ENCODE peak calls at places on chromosome 18, in nine cellular contexts. R, F, V, Q, H, B, K, O and W are unnamed samples.

GRCh38 chr18:70151554-70152130 is 53.8 kb downstream of the RTTN start:
- DNase-seq in K (no peak), H (no peak), Q (no peak), O (no peak), R (no peak), V (no peak), B (no peak), F (no peak), W (no peak)

GRCh38 chr18:78457011-78457410 is 522.6 kb upstream of the SALL3 start:
- DNase-seq in K (no peak), F (no peak), B (no peak), V (no peak), R (no peak), O (no peak), H (no peak), Q (no peak), W (no peak)

GRCh38 chr18:5503740-5504139 is 40.1 kb downstream of the EPB41L3 start:
- DNase-seq in R (no peak), K (no peak), F (no peak), H (no peak), V (no peak), B (no peak), Q (no peak), O (no peak), W (no peak)

GRCh38 chr18:649341-649740 is 8.1 kb upstream of the TYMS start:
- DNase-seq in F (no peak), V (no peak), H (no peak), O (no peak), R (no peak), K (no peak), Q (peak), B (no peak), W (no peak)

GRCh38 chr18:57026316-57026715 is 120.6 kb upstream of the BOD1L2 start:
- DNase-seq in R (no peak), O (no peak), V (no peak), H (peak), K (no peak), F (no peak), Q (no peak), B (no peak), W (no peak)

GRCh38 chr18:55663891-55664290 is 75.9 kb upstream of the TCF4 start:
- DNase-seq in K (no peak), B (no peak), V (no peak), H (no peak), F (no peak), R (no peak), Q (no peak), O (no peak), W (no peak)

GRCh38 chr18:74635202-74635969 is 37.7 kb downstream of the ZNF407 start:
- DNase-seq in F (no peak), Q (no peak), O (no peak), H (no peak), R (no peak), B (no peak), K (no peak), V (no peak), W (no peak)

GRCh38 chr18:13570856-13571495 is 155.4 kb downstream of the FAM210A start:
- DNase-seq in K (no peak), Q (no peak), H (peak), V (no peak), B (no peak), O (no peak), R (no peak), F (no peak), W (no peak)

GRCh38 chr18:55381277-55381676 is 206.7 kb downstream of the TCF4 start:
- DNase-seq in V (no peak), R (no peak), H (peak), O (no peak), Q (no peak), B (no peak), K (no peak), F (no peak), W (no peak)

GRCh38 chr18:69494841-69495240 is 94.2 kb downstream of the DOK6 start:
- DNase-seq in O (no peak), V (no peak), K (no peak), B (no peak), F (no peak), R (no peak), H (no peak), Q (no peak), W (no peak)

GRCh38 chr18:59715966-59716369 is 18.7 kb upstream of the CCBE1 start:
- DNase-seq in H (peak), Q (no peak), R (no peak), O (no peak), V (no peak), B (no peak), K (no peak), F (no peak), W (no peak)

GRCh38 chr18:78561757-78562445 is 417.7 kb upstream of the SALL3 start:
- DNase-seq in H (no peak), R (no peak), O (peak), V (no peak), K (no peak), F (no peak), B (no peak), Q (no peak), W (no peak)